ENCODE peak calls at places on chromosomes 2 and 18, in seven cellular contexts. H is H1, K is GM12878, R is endothelial cell of umbilical vein, X is K562, P is HepG2, U is SK-N-SH. Y is an unnamed sample.
A peak's percentile ranks its signal among the peaks of the same experiment; 100 is the strongest.

GRCh38 chr18:23493654-23494053 is 9.7 kb upstream of the RMC1 start:
- DNase-seq in H (no peak), K (no peak), R (no peak), X (no peak), P (no peak), U (no peak), Y (no peak)

GRCh38 chr18:10417191-10417590 is 37.2 kb upstream of the APCDD1 start:
- DNase-seq in H (no peak), K (no peak), R (no peak), X (no peak), P (no peak), U (no peak), Y (no peak)

GRCh38 chr2:7161501-7161900 is 244.3 kb downstream of the RNF144A start:
- DNase-seq in H (no peak), K (no peak), R (no peak), X (no peak), P (no peak), U (no peak), Y (no peak)

GRCh38 chr18:10121028-10121427 is 207.2 kb downstream of the VAPA start:
- DNase-seq in H (no peak), K (no peak), R (no peak), X (no peak), P (no peak), U (no peak), Y (no peak)

GRCh38 chr2:24153478-24153877 is 21.4 kb upstream of the FAM228A start:
- DNase-seq in H (no peak), K (no peak), R (no peak), X (no peak), P (no peak), U (no peak), Y (no peak)

GRCh38 chr2:192162392-192163042 is 32.2 kb downstream of the TMEFF2 start:
- DNase-seq in H (peak; percentile 75), K (no peak), R (peak; percentile 87), X (peak; percentile 78), P (peak; percentile 64), U (peak; percentile 12), Y (peak; percentile 50)

GRCh38 chr2:241268306-241268705 is 47.2 kb downstream of the HDLBP start:
- DNase-seq in H (no peak), K (no peak), R (peak; percentile 55), X (no peak), P (no peak), U (no peak), Y (no peak)

GRCh38 chr18:25350561-25351201 is 1.3 kb downstream of the ZNF521 start:
- DNase-seq in H (peak; percentile 65), K (no peak), R (peak; percentile 55), X (no peak), P (no peak), U (peak; percentile 72), Y (no peak)

GRCh38 chr2:3264010-3264744 is 113.4 kb downstream of the EIPR1 start:
- DNase-seq in H (no peak), K (no peak), R (no peak), X (no peak), P (no peak), U (no peak), Y (no peak)

GRCh38 chr2:96100893-96101304 is 15.5 kb downstream of the ADRA2B start:
- DNase-seq in H (peak; percentile 32), K (no peak), R (no peak), X (no peak), P (no peak), U (peak; percentile 18), Y (no peak)

GRCh38 chr2:42918041-42918440 is 125.7 kb upstream of the HAAO start:
- DNase-seq in H (no peak), K (no peak), R (no peak), X (no peak), P (no peak), U (no peak), Y (no peak)

GRCh38 chr2:69223759-69224494 is 163.1 kb downstream of the GFPT1 start:
- DNase-seq in H (no peak), K (no peak), R (no peak), X (no peak), P (peak; percentile 26), U (no peak), Y (no peak)

GRCh38 chr18:74063552-74063951 is 84.1 kb downstream of the FBXO15 start:
- DNase-seq in H (no peak), K (no peak), R (no peak), X (no peak), P (no peak), U (no peak), Y (no peak)

GRCh38 chr2:149885468-149885867 is 297.9 kb upstream of the MMADHC start:
- DNase-seq in H (no peak), K (no peak), R (no peak), X (no peak), P (no peak), U (no peak), Y (no peak)

GRCh38 chr2:149038442-149039212 is at the start of gene LYPD6B:
- DNase-seq in H (peak; percentile 82), K (no peak), R (no peak), X (no peak), P (no peak), U (peak; percentile 87), Y (no peak)

GRCh38 chr2:218708086-218708485 is 2.5 kb upstream of the TTLL4 start:
- DNase-seq in H (no peak), K (peak; percentile 64), R (no peak), X (no peak), P (no peak), U (no peak), Y (no peak)

GRCh38 chr2:196601430-196602306 is 37.8 kb upstream of the CCDC150 start:
- DNase-seq in H (no peak), K (no peak), R (peak; percentile 88), X (peak; percentile 67), P (no peak), U (peak; percentile 87), Y (peak; percentile 87)

GRCh38 chr2:153477641-153478288 is 797 bp downstream of the RPRM start:
- DNase-seq in H (peak; percentile 74), K (no peak), R (no peak), X (no peak), P (no peak), U (peak; percentile 25), Y (no peak)

GRCh38 chr2:7377861-7378569 is 460.8 kb downstream of the RNF144A start:
- DNase-seq in H (no peak), K (no peak), R (no peak), X (no peak), P (no peak), U (peak; percentile 88), Y (no peak)

GRCh38 chr2:181823405-181823804 is 68.1 kb upstream of the ITPRID2 start:
- DNase-seq in H (no peak), K (no peak), R (no peak), X (no peak), P (no peak), U (no peak), Y (no peak)

GRCh38 chr2:5286370-5286769 is 405.8 kb upstream of the SOX11 start:
- DNase-seq in H (no peak), K (no peak), R (no peak), X (no peak), P (no peak), U (no peak), Y (no peak)

GRCh38 chr2:5285891-5286290 is 406.3 kb upstream of the SOX11 start:
- DNase-seq in H (no peak), K (no peak), R (no peak), X (no peak), P (no peak), U (peak; percentile 18), Y (no peak)

GRCh38 chr2:5290911-5291546 is 401.2 kb upstream of the SOX11 start:
- DNase-seq in H (no peak), K (no peak), R (no peak), X (no peak), P (no peak), U (no peak), Y (no peak)

DNA sequence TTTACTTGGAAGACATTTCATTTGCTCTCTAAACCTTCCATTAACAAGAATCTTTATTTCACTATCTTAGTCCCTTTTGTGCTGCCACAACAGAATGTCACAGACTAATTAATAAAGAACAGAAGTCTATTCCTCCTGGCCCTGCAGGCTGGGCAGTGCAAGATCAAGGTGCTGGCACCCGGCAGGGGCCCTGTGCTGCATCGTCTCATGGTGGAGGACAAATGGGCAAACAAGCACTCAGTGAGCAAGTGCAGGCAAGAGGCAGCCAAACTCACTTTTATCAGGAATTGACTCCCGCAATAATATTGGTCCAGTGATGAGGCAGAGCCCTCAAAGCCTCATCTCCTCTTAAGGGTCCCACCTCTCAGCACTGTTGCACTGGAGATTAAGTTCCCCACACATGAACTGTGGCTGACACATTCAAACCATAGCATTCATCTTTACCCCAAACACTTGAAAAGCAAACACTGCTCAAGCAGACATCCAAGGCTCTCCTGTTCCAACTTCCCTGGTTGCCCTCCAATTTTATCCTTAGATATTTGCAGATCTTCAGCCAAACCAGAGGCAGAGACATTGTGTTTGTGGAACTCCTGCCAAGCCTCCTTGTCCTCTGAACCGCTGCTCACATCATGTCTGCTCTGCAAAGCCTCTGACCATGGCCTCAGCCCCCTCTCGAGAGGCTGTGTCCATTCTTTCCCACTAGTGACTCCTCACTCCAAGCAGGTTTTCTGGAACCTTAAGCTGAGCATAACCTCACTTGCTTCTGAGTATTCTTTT is 404.4 kb upstream of the SOX11 start:
- DNase-seq in H (no peak), K (no peak), R (no peak), X (no peak), P (no peak), U (no peak), Y (no peak)
- H2AFZ ChIP-seq in H (no peak overlapping the region), K (no peak overlapping the region), R (no peak overlapping the region), X (no peak overlapping the region), P (no peak overlapping the region), U (no peak overlapping the region), Y (no peak overlapping the region)

GRCh38 chr18:2482711-2483475 is 88.4 kb downstream of the METTL4 start:
- DNase-seq in H (no peak), K (no peak), R (no peak), X (no peak), P (no peak), U (peak; percentile 9), Y (no peak)
- TF ChIP-seq MAX in H (no peak), K (no peak), R (no peak), X (no peak), P (no peak), U (no peak), Y (no peak)

GRCh38 chr2:102619414-102620319 is at the start of gene SLC9A2:
- DNase-seq in H (peak; percentile 77), K (no peak), R (peak; percentile 6), X (no peak), P (no peak), U (peak; percentile 33), Y (no peak)
- H2AFZ ChIP-seq in H (peak within 1 kb of the TSS; percentile 58), K (peak within 1 kb of the TSS; percentile 20), R (peak within 1 kb of the TSS; percentile 73), X (peak within 1 kb of the TSS; percentile 96), P (no peak within 1 kb of the TSS), U (peak within 1 kb of the TSS; percentile 16), Y (peak within 1 kb of the TSS; percentile 71)

DNA sequence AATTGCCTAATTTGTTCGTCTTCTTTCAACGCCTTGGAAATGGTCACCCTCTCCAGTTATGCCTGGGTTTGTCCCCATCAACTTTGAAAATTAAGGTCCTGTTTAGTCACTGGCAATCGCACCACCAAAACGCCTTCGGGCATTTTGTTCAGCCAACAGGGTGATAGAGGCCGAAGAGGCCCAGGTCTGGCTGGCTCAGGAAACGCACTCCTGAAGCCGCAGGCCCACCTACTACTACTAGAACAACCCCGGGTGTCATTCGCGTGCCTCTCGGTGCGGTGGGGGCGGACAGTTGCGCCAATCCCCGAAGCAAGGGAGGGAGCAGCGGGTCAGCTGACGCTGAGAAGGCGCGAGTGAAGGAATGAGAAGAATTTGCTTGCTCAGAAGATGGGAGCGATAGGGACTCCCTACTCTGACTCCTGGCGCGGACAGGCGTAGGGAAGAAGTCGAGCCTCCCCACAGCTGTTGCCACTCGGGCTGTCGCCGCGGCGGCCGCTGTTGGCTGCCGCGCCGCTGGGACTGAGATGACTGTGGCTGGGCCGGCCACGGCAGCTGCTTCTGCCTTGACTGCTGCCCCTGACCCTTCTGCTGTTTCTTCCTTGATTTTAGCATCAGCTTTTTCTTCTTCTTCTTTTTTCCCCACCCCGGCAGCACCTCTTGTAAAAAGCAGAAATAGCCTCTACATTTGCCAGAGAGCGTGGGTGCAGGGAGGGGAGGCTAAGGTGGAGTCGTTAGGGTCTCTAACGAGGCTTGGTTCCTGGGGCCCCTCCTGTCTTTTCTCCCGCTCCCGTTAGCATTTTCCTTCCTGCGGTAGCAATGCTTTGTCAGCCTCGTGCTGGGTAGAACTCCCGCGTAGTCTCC is 387.6 kb downstream of the FIGN start:
- DNase-seq in H (peak; percentile 81), K (no peak), R (peak; percentile 71), X (peak; percentile 4), P (no peak), U (no peak), Y (peak; percentile 52)
- TF ChIP-seq MAX in H (peak; percentile 96), K (no peak), R (peak; percentile 50), X (no peak), P (no peak), U (no peak), Y (peak; percentile 48)

Y was measured in HCT116.